ENCODE peak calls at places on chromosomes 12 and 14, in nine cellular contexts. W, B, P, S, M, G, X, A and I are unnamed samples.

GRCh38 chr14:73943083-73943482 is 6.8 kb downstream of the FAM161B start:
- DNase-seq in A (no peak), M (peak), B (peak), W (no peak), G (no peak), P (no peak), X (no peak), S (peak), I (no peak)

GRCh38 chr12:25694072-25694471 is 141.0 kb upstream of the LMNTD1 start:
- DNase-seq in A (no peak), W (no peak), G (no peak), M (peak), X (no peak), P (no peak), S (no peak), B (no peak), I (no peak)

GRCh38 chr14:87966816-87967215 is 26.2 kb downstream of the GALC start:
- DNase-seq in P (no peak), S (no peak), A (no peak), G (no peak), X (no peak), B (no peak), W (no peak), M (no peak), I (no peak)

GRCh38 chr14:79791055-79791732 is 420.1 kb downstream of the DIO2 start:
- DNase-seq in A (no peak), M (no peak), W (no peak), P (no peak), S (no peak), X (no peak), G (no peak), B (no peak), I (no peak)

GRCh38 chr12:115224031-115224430 is 540.1 kb upstream of the TBX3 start:
- DNase-seq in G (no peak), X (no peak), S (no peak), B (no peak), M (no peak), A (no peak), P (no peak), W (no peak), I (no peak)

GRCh38 chr12:126051611-126052107 is 986.4 kb downstream of the AACS start:
- DNase-seq in A (no peak), M (peak), B (no peak), W (no peak), S (no peak), X (no peak), P (no peak), G (no peak), I (no peak)

GRCh38 chr12:52139579-52140062 is 52.2 kb downstream of the KRT80 start:
- DNase-seq in W (no peak), S (no peak), P (no peak), B (peak), M (no peak), X (no peak), A (no peak), G (no peak), I (no peak)

GRCh38 chr14:100791995-100792394 is 33.9 kb upstream of the MEG3 start:
- DNase-seq in W (no peak), G (no peak), X (no peak), P (no peak), M (no peak), A (no peak), B (no peak), S (no peak), I (no peak)

GRCh38 chr12:807041-807717 is 54.8 kb downstream of the WNK1 start:
- DNase-seq in A (no peak), S (no peak), X (no peak), P (no peak), W (no peak), G (no peak), M (no peak), B (no peak), I (no peak)

GRCh38 chr12:89373772-89374572 is 21.7 kb upstream of the DUSP6 start:
- DNase-seq in P (no peak), G (no peak), B (no peak), M (peak), S (no peak), A (no peak), X (no peak), W (no peak), I (no peak)

GRCh38 chr12:76542908-76543307 is 16.7 kb downstream of the OSBPL8 start:
- DNase-seq in B (no peak), X (no peak), S (no peak), A (no peak), G (no peak), P (no peak), M (no peak), W (no peak), I (no peak)

GRCh38 chr12:80165741-80166140 is 66.4 kb downstream of the OTOGL start:
- DNase-seq in G (no peak), X (no peak), M (no peak), P (peak), S (no peak), B (no peak), W (no peak), A (no peak), I (no peak)

GRCh38 chr12:104494816-104495158 is 38.0 kb downstream of the CHST11 start:
- DNase-seq in G (no peak), S (peak), W (no peak), X (peak), M (no peak), A (no peak), P (no peak), B (no peak), I (no peak)

GRCh38 chr12:115507951-115508722 is 769.4 kb downstream of the MED13L start:
- DNase-seq in P (no peak), W (no peak), B (no peak), M (no peak), X (no peak), S (no peak), A (peak), G (peak), I (no peak)

GRCh38 chr14:75927564-75928087 is 54.2 kb downstream of the TGFB3 start:
- DNase-seq in X (no peak), A (no peak), W (no peak), M (no peak), B (no peak), P (no peak), S (no peak), G (no peak), I (no peak)

GRCh38 chr12:45284096-45284901 is 68.4 kb downstream of the ANO6 start:
- DNase-seq in W (no peak), S (no peak), M (peak), A (no peak), B (no peak), X (no peak), G (no peak), P (no peak), I (no peak)

GRCh38 chr12:22477166-22477893 is 67.0 kb downstream of the C2CD5 start:
- DNase-seq in W (no peak), X (no peak), S (no peak), A (no peak), G (no peak), M (peak), P (no peak), B (no peak), I (no peak)

GRCh38 chr14:72567226-72567625 is 326.7 kb downstream of the DPF3 start:
- DNase-seq in W (no peak), S (no peak), M (no peak), B (no peak), A (no peak), P (no peak), X (no peak), G (no peak), I (no peak)

GRCh38 chr12:121789233-121789781 is 4.2 kb downstream of the RHOF start:
- DNase-seq in P (no peak), A (no peak), X (peak), G (no peak), W (no peak), B (no peak), S (no peak), M (no peak), I (peak)

GRCh38 chr12:68675098-68675842 is 11.5 kb upstream of the NUP107 start:
- DNase-seq in X (peak), A (no peak), P (no peak), M (no peak), S (no peak), G (no peak), B (peak), W (peak), I (peak)

GRCh38 chr14:52692248-52692962 is 3.0 kb downstream of the ERO1A start:
- DNase-seq in P (no peak), S (no peak), G (no peak), M (no peak), X (peak), A (no peak), W (no peak), B (no peak), I (no peak)

GRCh38 chr14:52069617-52070431 is 965 bp upstream of the NID2 start:
- DNase-seq in S (no peak), P (no peak), M (no peak), G (no peak), X (peak), W (no peak), A (no peak), B (peak), I (no peak)